ENCODE peak calls at places on chromosomes 13 and 19, in ten cellular contexts. V is WERI-Rb-1, A is neural progenitor cell, U is AG10803, L is activated B cell treated with CpG ODN at 0.5 μM for 24 hours, D is Peyer's patch, N is breast epithelium, C is AG04450, R is AG09319, Q is GM10248. Y is an unnamed sample.

GRCh38 chr13:109226631-109227030 is 559.8 kb downstream of the IRS2 start:
- DNase-seq in V (no peak), A (no peak), U (peak), L (no peak), D (no peak), N (no peak), C (no peak), R (no peak), Q (no peak), Y (no peak)

GRCh38 chr13:28031220-28031903 is 42.9 kb upstream of the URAD start:
- DNase-seq in V (no peak), A (no peak), U (no peak), L (no peak), D (peak), N (peak), C (no peak), R (no peak), Q (peak), Y (no peak)

GRCh38 chr13:48978942-48979601 is 3.4 kb downstream of the FNDC3A start:
- DNase-seq in V (no peak), A (no peak), U (peak), L (no peak), D (no peak), N (no peak), C (no peak), R (no peak), Q (no peak), Y (no peak)

GRCh38 chr19:4324228-4324627 is 14.4 kb downstream of the STAP2 start:
- DNase-seq in V (no peak), A (no peak), U (no peak), L (no peak), D (no peak), N (no peak), C (no peak), R (no peak), Q (no peak), Y (no peak)

GRCh38 chr19:17846146-17846545 is 1.6 kb downstream of the JAK3 start:
- DNase-seq in V (no peak), A (no peak), U (no peak), L (no peak), D (peak), N (no peak), C (no peak), R (no peak), Q (no peak), Y (no peak)

GRCh38 chr13:44686478-44687071 is 110.4 kb upstream of the TSC22D1 start:
- DNase-seq in V (no peak), A (no peak), U (no peak), L (no peak), D (no peak), N (no peak), C (no peak), R (no peak), Q (no peak), Y (no peak)

GRCh38 chr19:16519230-16519687 is 23.0 kb downstream of the CHERP start:
- DNase-seq in V (no peak), A (no peak), U (no peak), L (no peak), D (no peak), N (no peak), C (no peak), R (no peak), Q (no peak), Y (no peak)

GRCh38 chr13:100156786-100157185 is 67.9 kb downstream of the PCCA start:
- DNase-seq in V (no peak), A (no peak), U (peak), L (no peak), D (no peak), N (no peak), C (no peak), R (no peak), Q (no peak), Y (no peak)

GRCh38 chr19:41376241-41376997 is at the start of gene TMEM91:
- DNase-seq in V (peak), A (peak), U (no peak), L (no peak), D (peak), N (no peak), C (no peak), R (no peak), Q (no peak), Y (no peak)

GRCh38 chr13:42384265-42384664 is 112.3 kb downstream of the AKAP11 start:
- DNase-seq in V (no peak), A (no peak), U (no peak), L (no peak), D (no peak), N (no peak), C (no peak), R (no peak), Q (no peak), Y (no peak)

GRCh38 chr13:40408602-40409001 is 257.8 kb downstream of the FOXO1 start:
- DNase-seq in V (no peak), A (no peak), U (peak), L (no peak), D (no peak), N (no peak), C (no peak), R (no peak), Q (no peak), Y (no peak)

GRCh38 chr19:49837009-49837310 is 14.0 kb upstream of the PTOV1 start:
- DNase-seq in V (no peak), A (no peak), U (no peak), L (no peak), D (no peak), N (no peak), C (no peak), R (no peak), Q (no peak), Y (no peak)

GRCh38 chr19:17576758-17577532 is 21.5 kb downstream of the COLGALT1 start:
- DNase-seq in V (peak), A (peak), U (peak), L (no peak), D (no peak), N (no peak), C (no peak), R (no peak), Q (peak), Y (no peak)

GRCh38 chr19:19105365-19106060 is 32.8 kb downstream of the TMEM161A start:
- DNase-seq in V (no peak), A (peak), U (peak), L (no peak), D (peak), N (peak), C (no peak), R (peak), Q (peak), Y (no peak)

GRCh38 chr19:12670159-12670928 is 3.7 kb downstream of the WDR83 start:
- DNase-seq in V (no peak), A (no peak), U (no peak), L (no peak), D (no peak), N (no peak), C (no peak), R (no peak), Q (no peak), Y (no peak)

GRCh38 chr19:2799273-2800020 is 14.1 kb downstream of the THOP1 start:
- DNase-seq in V (no peak), A (no peak), U (no peak), L (no peak), D (no peak), N (no peak), C (no peak), R (no peak), Q (no peak), Y (no peak)

GRCh38 chr13:112711528-112712265 is 21.9 kb downstream of the ATP11A start:
- DNase-seq in V (no peak), A (peak), U (peak), L (no peak), D (peak), N (peak), C (peak), R (peak), Q (peak), Y (no peak)

GRCh38 chr13:73985789-73986188 is 148.4 kb downstream of the KLF12 start:
- DNase-seq in V (no peak), A (no peak), U (no peak), L (no peak), D (no peak), N (no peak), C (no peak), R (no peak), Q (no peak), Y (no peak)

GRCh38 chr13:46178821-46179220 is 3.2 kb downstream of the LCP1 start:
- DNase-seq in V (no peak), A (no peak), U (no peak), L (no peak), D (no peak), N (no peak), C (no peak), R (no peak), Q (no peak), Y (no peak)

GRCh38 chr13:53160211-53160610 is 131.6 kb downstream of the OLFM4 start:
- DNase-seq in V (peak), A (no peak), U (no peak), L (no peak), D (no peak), N (no peak), C (no peak), R (no peak), Q (no peak), Y (no peak)

GRCh38 chr13:70623260-70623659 is 515.0 kb upstream of the KLHL1 start:
- DNase-seq in V (no peak), A (peak), U (peak), L (no peak), D (no peak), N (no peak), C (no peak), R (no peak), Q (no peak), Y (no peak)

GRCh38 chr19:47113446-47114348 is at the start of gene ZC3H4:
- DNase-seq in V (peak), A (peak), U (peak), L (peak), D (peak), N (peak), C (peak), R (peak), Q (peak), Y (no peak)

GRCh38 chr13:61339054-61339621 is 76.5 kb downstream of the PCDH20 start:
- DNase-seq in V (no peak), A (no peak), U (no peak), L (no peak), D (no peak), N (no peak), C (no peak), R (no peak), Q (no peak), Y (no peak)

GRCh38 chr19:12833418-12833746 is 997 bp downstream of the RTBDN start:
- DNase-seq in V (no peak), A (no peak), U (no peak), L (no peak), D (no peak), N (no peak), C (no peak), R (no peak), Q (no peak), Y (no peak)

GRCh38 chr19:10510301-10510802 is 6.9 kb downstream of the S1PR5 start:
- DNase-seq in V (peak), A (peak), U (no peak), L (peak), D (peak), N (no peak), C (no peak), R (no peak), Q (peak), Y (no peak)

GRCh38 chr19:47097396-47098217 is 16.0 kb downstream of the ZC3H4 start:
- DNase-seq in V (peak), A (no peak), U (no peak), L (no peak), D (no peak), N (peak), C (no peak), R (no peak), Q (no peak), Y (peak)

GRCh38 chr13:57624565-57625435 is 6.7 kb upstream of the PCDH17 start:
- DNase-seq in V (no peak), A (peak), U (peak), L (no peak), D (no peak), N (no peak), C (no peak), R (peak), Q (peak), Y (no peak)

GRCh38 chr13:109572389-109572788 is 214.0 kb downstream of the IRS2 start:
- DNase-seq in V (no peak), A (no peak), U (no peak), L (no peak), D (no peak), N (no peak), C (no peak), R (no peak), Q (no peak), Y (no peak)

GRCh38 chr13:38582133-38582532 is 104.7 kb upstream of the FREM2 start:
- DNase-seq in V (peak), A (peak), U (peak), L (no peak), D (no peak), N (no peak), C (no peak), R (no peak), Q (peak), Y (no peak)

GRCh38 chr13:33353210-33353609 is 67.7 kb upstream of the STARD13 start:
- DNase-seq in V (peak), A (no peak), U (no peak), L (peak), D (peak), N (peak), C (no peak), R (no peak), Q (peak), Y (no peak)

GRCh38 chr19:48333467-48334384 is 8.4 kb downstream of the EMP3 start:
- DNase-seq in V (peak), A (peak), U (peak), L (peak), D (peak), N (peak), C (peak), R (peak), Q (peak), Y (peak)

GRCh38 chr13:23776698-23777570 is 112.3 kb downstream of the MIPEP start:
- DNase-seq in V (no peak), A (no peak), U (no peak), L (no peak), D (no peak), N (no peak), C (no peak), R (no peak), Q (peak), Y (no peak)

GRCh38 chr13:45695198-45695730 is 6.9 kb upstream of the CBY2 start:
- DNase-seq in V (no peak), A (no peak), U (peak), L (no peak), D (no peak), N (no peak), C (no peak), R (no peak), Q (no peak), Y (no peak)

GRCh38 chr13:93227280-93227905 is 786 bp downstream of the GPC6 start:
- DNase-seq in V (peak), A (peak), U (peak), L (no peak), D (no peak), N (no peak), C (no peak), R (no peak), Q (no peak), Y (peak)

GRCh38 chr13:93230466-93230865 is 3.9 kb downstream of the GPC6 start:
- DNase-seq in V (no peak), A (no peak), U (peak), L (no peak), D (no peak), N (no peak), C (no peak), R (no peak), Q (no peak), Y (no peak)

GRCh38 chr13:93226065-93226622 is 463 bp upstream of the GPC6 start:
- DNase-seq in V (no peak), A (no peak), U (no peak), L (no peak), D (no peak), N (no peak), C (no peak), R (no peak), Q (no peak), Y (no peak)

GRCh38 chr13:93226623-93227279 is at the start of gene GPC6:
- DNase-seq in V (peak), A (peak), U (peak), L (no peak), D (no peak), N (no peak), C (peak), R (peak), Q (no peak), Y (peak)

GRCh38 chr13:93227906-93228801 is 1.5 kb downstream of the GPC6 start:
- DNase-seq in V (peak), A (peak), U (peak), L (no peak), D (no peak), N (no peak), C (no peak), R (no peak), Q (no peak), Y (peak)
- TF ChIP-seq CTCF in V (peak), A (peak), U (peak), L (no peak), D (peak), N (no peak), C (peak), R (peak), Q (no peak), Y (peak)

DNA sequence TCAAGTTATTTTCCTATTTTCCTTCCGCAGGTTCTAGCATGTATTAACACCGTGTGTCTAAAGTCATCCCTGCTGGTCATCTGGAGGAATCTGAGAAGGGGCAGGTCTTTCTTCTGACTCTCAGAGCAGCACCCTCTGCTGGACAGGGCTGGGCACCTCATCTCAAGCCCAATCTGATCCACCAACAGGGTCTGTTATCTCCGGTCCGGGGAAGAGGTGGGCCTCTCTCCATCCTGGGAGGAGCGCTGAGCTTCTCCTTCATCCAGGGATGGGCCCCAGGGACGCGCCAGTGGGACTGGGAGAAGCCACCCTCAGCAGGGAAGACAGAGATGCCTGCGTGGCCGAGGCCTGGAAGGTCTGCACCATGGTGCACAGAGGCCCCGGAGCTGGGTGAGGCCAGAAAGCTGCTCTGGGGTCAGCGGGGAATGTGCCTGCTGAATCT is 26.0 kb upstream of the ZNF331 start:
- DNase-seq in V (peak), A (peak), U (peak), L (peak), D (peak), N (peak), C (peak), R (peak), Q (no peak), Y (no peak)
- TF ChIP-seq CTCF in V (peak), A (peak), U (peak), L (no peak), D (peak), N (peak), C (peak), R (peak), Q (no peak), Y (peak)

GRCh38 chr19:30799854-30800755 is 427.9 kb downstream of the ZNF536 start:
- DNase-seq in V (peak), A (peak), U (peak), L (no peak), D (no peak), N (no peak), C (no peak), R (no peak), Q (peak), Y (no peak)
- TF ChIP-seq CTCF in V (peak), A (peak), U (peak), L (no peak), D (peak), N (peak), C (peak), R (peak), Q (peak), Y (peak)

GRCh38 chr19:58228584-58229254 is at the start of gene ZNF544:
- DNase-seq in V (peak), A (peak), U (peak), L (peak), D (peak), N (peak), C (peak), R (peak), Q (peak), Y (peak)

GRCh38 chr19:58227964-58228583 is 640 bp upstream of the ZNF544 start:
- DNase-seq in V (peak), A (peak), U (no peak), L (no peak), D (no peak), N (no peak), C (no peak), R (no peak), Q (peak), Y (no peak)

GRCh38 chr19:58229255-58229639 is 533 bp downstream of the ZNF544 start:
- DNase-seq in V (peak), A (peak), U (no peak), L (no peak), D (no peak), N (no peak), C (no peak), R (no peak), Q (no peak), Y (no peak)
- TF ChIP-seq CTCF in V (peak), A (peak), U (peak), L (no peak), D (no peak), N (no peak), C (peak), R (peak), Q (no peak), Y (no peak)

GRCh38 chr19:50902640-50903039 is 8.6 kb downstream of the KLK4 start:
- DNase-seq in V (no peak), A (no peak), U (no peak), L (no peak), D (no peak), N (no peak), C (no peak), R (no peak), Q (no peak), Y (no peak)

GRCh38 chr19:50908311-50908710 is 2.9 kb downstream of the KLK4 start:
- DNase-seq in V (no peak), A (no peak), U (no peak), L (no peak), D (no peak), N (no peak), C (no peak), R (no peak), Q (no peak), Y (no peak)

GRCh38 chr19:50909240-50910070 is 1.7 kb downstream of the KLK4 start:
- DNase-seq in V (peak), A (peak), U (no peak), L (peak), D (peak), N (peak), C (no peak), R (no peak), Q (peak), Y (no peak)

GRCh38 chr19:50910722-50911121 is 473 bp downstream of the KLK4 start:
- DNase-seq in V (no peak), A (no peak), U (no peak), L (no peak), D (no peak), N (no peak), C (no peak), R (no peak), Q (no peak), Y (no peak)

DNA sequence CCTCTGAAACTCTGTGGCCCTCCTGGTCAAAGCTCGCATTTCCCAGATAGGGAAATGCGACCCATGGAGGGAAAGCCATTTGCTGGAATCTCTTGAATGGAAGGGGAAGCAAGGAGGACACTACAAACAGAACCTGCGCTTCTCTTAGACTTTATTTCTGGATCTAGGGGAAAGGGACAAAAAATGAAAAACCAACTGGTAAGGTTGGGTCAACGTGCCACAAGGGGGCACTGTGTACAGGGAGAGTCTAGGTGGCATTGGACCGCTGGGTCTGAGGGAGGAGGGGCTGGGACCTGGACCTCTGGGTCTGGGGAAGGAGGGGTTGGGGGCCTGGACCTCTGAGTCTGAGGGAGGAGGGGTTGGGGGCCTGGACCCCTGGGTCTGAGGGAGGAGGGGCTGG is 5.0 kb downstream of the KLK4 start:
- DNase-seq in V (peak), A (peak), U (no peak), L (no peak), D (no peak), N (no peak), C (no peak), R (no peak), Q (peak), Y (no peak)
- TF ChIP-seq CTCF in V (peak), A (peak), U (peak), L (no peak), D (peak), N (peak), C (peak), R (peak), Q (peak), Y (peak)